ENCODE peak calls at places on chromosome 22, in nine cellular contexts. A, S, O, X, G, Z, J, K and L are unnamed samples.

GRCh38 chr22:21980547-21980946 is 2.0 kb downstream of the TOP3B start:
- DNase-seq in X (no peak), A (no peak), S (no peak), K (no peak), J (no peak), G (no peak), Z (no peak), O (no peak), L (no peak)

GRCh38 chr22:17411213-17411612 is 42.0 kb downstream of the CECR2 start:
- DNase-seq in X (no peak), G (no peak), A (no peak), Z (no peak), O (peak; percentile 66), S (no peak), K (no peak), J (no peak), L (no peak)

GRCh38 chr22:32476286-32476685 is 1.7 kb downstream of the FBXO7 start:
- DNase-seq in O (no peak), J (peak; percentile 44), X (no peak), A (no peak), G (no peak), S (no peak), K (no peak), Z (no peak), L (no peak)

GRCh38 chr22:41966607-41967240 is 2.5 kb upstream of the SEPTIN3 start:
- DNase-seq in Z (no peak), X (no peak), J (peak; percentile 71), K (no peak), O (peak; percentile 86), A (peak; percentile 58), G (peak; percentile 45), S (no peak), L (no peak)

GRCh38 chr22:44567846-44568493 is 69.9 kb upstream of the RTL6 start:
- DNase-seq in G (peak; percentile 56), S (peak; percentile 11), A (no peak), K (no peak), J (no peak), O (peak; percentile 65), X (peak; percentile 34), Z (no peak), L (no peak)

GRCh38 chr22:42608481-42609361 is 6.0 kb downstream of the POLDIP3 start:
- DNase-seq in A (peak; percentile 31), K (no peak), X (no peak), S (no peak), Z (no peak), O (peak; percentile 64), J (no peak), G (no peak), L (no peak)

GRCh38 chr22:38422615-38423511 is 32.1 kb downstream of the KCNJ4 start:
- DNase-seq in K (no peak), A (no peak), Z (no peak), O (no peak), G (no peak), J (no peak), X (no peak), S (no peak), L (no peak)

GRCh38 chr22:45429424-45429823 is 15.9 kb downstream of the RIBC2 start:
- DNase-seq in A (no peak), S (no peak), G (no peak), J (no peak), X (no peak), O (no peak), Z (no peak), K (no peak), L (peak; percentile 75)

GRCh38 chr22:49153921-49154320 is 673.8 kb downstream of the BRD1 start:
- DNase-seq in K (no peak), X (no peak), J (no peak), O (no peak), S (no peak), A (no peak), G (no peak), Z (no peak), L (no peak)

GRCh38 chr22:26592368-26593015 is 2.6 kb upstream of the TPST2 start:
- DNase-seq in Z (no peak), K (no peak), A (no peak), G (no peak), J (peak; percentile 68), O (no peak), S (no peak), X (no peak), L (peak; percentile 48)

GRCh38 chr22:44664149-44664548 is 37.9 kb upstream of the PRR5 start:
- DNase-seq in Z (peak; percentile 49), S (no peak), O (peak; percentile 55), J (peak; percentile 55), X (no peak), K (no peak), A (no peak), G (no peak), L (no peak)

GRCh38 chr22:45450931-45451651 is 37.6 kb downstream of the RIBC2 start:
- DNase-seq in G (no peak), S (no peak), J (no peak), Z (no peak), O (peak; percentile 80), K (no peak), A (no peak), X (no peak), L (no peak)

GRCh38 chr22:35411112-35411511 is 11.2 kb downstream of the MCM5 start:
- DNase-seq in O (no peak), J (peak; percentile 67), A (no peak), G (no peak), K (no peak), Z (no peak), S (no peak), X (no peak), L (no peak)

GRCh38 chr22:35409783-35410662 is 10.1 kb downstream of the MCM5 start:
- DNase-seq in G (no peak), X (no peak), Z (no peak), S (no peak), O (peak; percentile 31), K (no peak), J (peak; percentile 83), A (no peak), L (no peak)

GRCh38 chr22:35413624-35414023 is 13.7 kb downstream of the MCM5 start:
- DNase-seq in S (no peak), O (no peak), X (no peak), K (no peak), G (no peak), Z (no peak), J (no peak), A (no peak), L (no peak)

GRCh38 chr22:35407352-35407751 is 7.4 kb downstream of the MCM5 start:
- DNase-seq in A (no peak), Z (no peak), G (no peak), K (no peak), J (no peak), X (no peak), O (no peak), S (no peak), L (no peak)

DNA sequence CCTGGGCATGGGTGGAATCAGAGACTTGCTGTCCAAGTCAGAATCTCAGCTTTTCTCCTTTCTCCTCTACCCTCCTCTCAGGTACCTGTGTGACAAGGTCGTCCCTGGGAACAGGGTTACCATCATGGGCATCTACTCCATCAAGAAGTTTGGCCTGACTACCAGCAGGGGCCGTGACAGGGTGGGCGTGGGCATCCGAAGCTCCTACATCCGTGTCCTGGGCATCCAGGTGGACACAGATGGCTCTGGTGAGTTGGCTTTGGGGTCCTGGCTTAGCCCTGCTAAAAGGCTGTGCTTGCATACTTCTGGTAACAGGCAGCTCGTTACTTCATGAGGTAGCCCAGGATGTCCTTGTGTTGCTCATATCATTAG is 10.7 kb downstream of the MCM5 start:
- DNase-seq in A (no peak), O (no peak), J (no peak), K (no peak), G (no peak), X (no peak), Z (no peak), S (no peak), L (no peak)
- TF ChIP-seq CTCF in A (no peak), O (no peak), J (no peak), K (no peak), G (no peak), X (no peak), Z (no peak), S (no peak), L (no peak)

DNA sequence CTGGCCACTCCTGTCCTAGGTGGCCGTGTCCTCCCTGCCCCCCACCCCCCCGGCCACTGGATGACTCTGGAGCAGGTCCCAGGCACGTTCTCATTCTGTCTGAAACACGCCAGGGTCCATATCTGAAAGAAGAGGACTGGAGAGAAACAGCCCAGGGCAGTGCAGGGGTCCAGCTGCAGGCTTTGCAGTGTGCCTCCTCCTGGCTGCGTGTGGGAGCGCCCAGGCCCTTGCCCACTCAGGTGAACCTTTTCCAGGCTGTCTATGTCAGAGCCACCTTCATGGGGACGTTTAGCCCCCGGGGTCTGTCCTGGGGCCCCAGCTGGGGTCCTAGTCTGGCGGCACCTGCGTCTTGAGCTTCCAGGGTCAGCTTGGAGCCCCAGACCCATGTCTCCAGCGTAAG is 15.6 kb downstream of the GRAMD4 start:
- DNase-seq in A (peak; percentile 50), K (no peak), Z (no peak), X (no peak), S (no peak), J (no peak), G (no peak), O (no peak), L (no peak)
- TF ChIP-seq CTCF in A (peak; percentile 34), K (peak; percentile 38), Z (no peak), X (no peak), S (no peak), J (no peak), G (no peak), O (no peak), L (peak; percentile 43)

GRCh38 chr22:36221799-36222751 is 17.3 kb downstream of the APOL2 start:
- DNase-seq in S (no peak), A (peak; percentile 81), O (peak; percentile 53), G (peak; percentile 70), X (no peak), J (peak; percentile 54), Z (no peak), K (peak; percentile 52), L (no peak)
- TF ChIP-seq CTCF in S (peak; percentile 81), A (peak; percentile 74), O (peak; percentile 80), G (peak; percentile 71), X (peak; percentile 30), J (peak; percentile 84), Z (peak; percentile 51), K (peak; percentile 69), L (peak; percentile 80)

DNA sequence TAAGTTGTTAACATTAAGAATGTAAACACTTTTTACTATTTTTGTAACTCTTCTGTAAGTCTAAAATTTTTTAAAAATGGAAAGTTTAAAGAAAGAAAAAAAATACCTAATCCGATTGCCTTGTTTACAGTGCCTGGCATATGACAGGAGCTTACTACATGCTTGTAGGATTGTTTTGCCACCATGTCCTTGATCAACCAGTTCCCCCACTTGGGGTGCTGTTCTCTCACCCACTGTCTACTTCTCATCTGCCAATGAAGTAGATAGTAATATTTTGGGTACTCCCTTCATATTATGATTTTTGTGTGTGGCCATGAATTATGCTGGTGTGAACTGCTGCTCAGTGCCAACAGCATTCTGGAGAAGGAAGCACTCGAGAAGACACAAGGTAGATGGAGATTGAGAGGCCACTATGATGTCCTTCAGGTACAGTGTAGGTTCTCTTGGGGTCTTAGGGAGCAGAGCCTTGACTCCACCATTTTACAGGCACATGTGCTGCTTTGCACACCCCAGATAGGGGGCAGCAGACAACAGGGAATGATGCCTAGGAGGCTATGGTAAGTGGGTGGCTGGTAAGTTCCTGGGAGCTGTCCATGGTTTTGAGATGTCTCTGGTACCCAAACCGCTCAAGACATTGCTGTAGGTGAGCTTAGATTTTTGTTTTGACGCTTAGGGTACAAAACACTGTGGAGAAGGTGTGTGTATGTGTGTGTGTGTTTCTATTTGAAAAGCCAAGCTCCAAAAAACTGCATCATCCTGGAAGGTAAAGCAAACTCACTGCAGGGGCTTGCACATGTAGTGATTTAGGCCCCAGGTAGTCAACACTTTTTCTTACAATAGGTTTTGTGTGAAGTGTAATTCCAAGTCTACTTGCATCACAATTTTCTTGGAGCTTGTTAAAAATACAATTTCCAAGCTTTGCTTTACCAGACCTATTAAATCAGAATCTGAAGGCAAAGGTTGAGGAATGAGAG is 494.5 kb upstream of the LARGE1 start:
- DNase-seq in S (peak; percentile 65), G (no peak), X (peak; percentile 53), O (peak; percentile 1), K (peak; percentile 73), A (peak; percentile 95), Z (peak; percentile 20), J (peak; percentile 52), L (no peak)
- TF ChIP-seq CTCF in S (peak; percentile 97), G (no peak), X (peak; percentile 18), O (no peak), K (peak; percentile 96), A (peak; percentile 97), Z (peak; percentile 22), J (peak; percentile 21), L (peak; percentile 83)